ENCODE peak calls at places on chromosomes 3 and 15, in seven cellular contexts. A is aorta, F is NCI-H2029 treated with DMSO at 0.1 percent for 48 hours, H is mesenteric fat pad, T is NAMALWA, O is GM03348, G is ovary. P is an unnamed sample.

GRCh38 chr15:101046826-101047225 is 127.7 kb downstream of the LRRK1 start:
- DNase-seq in F (no peak), T (no peak), H (peak; percentile 28), G (no peak), A (no peak), O (no peak), P (no peak)

GRCh38 chr3:80696280-80696679 is 928.5 kb upstream of the ROBO1 start:
- DNase-seq in O (no peak), F (no peak), G (no peak), A (no peak), T (no peak), H (no peak), P (no peak)

GRCh38 chr15:66581972-66582537 is 16.3 kb upstream of the LCTL start:
- DNase-seq in H (no peak), A (no peak), T (no peak), F (peak; percentile 2), O (no peak), G (no peak), P (no peak)

GRCh38 chr15:44009056-44009455 is 182.3 kb downstream of the WDR76 start:
- DNase-seq in A (no peak), H (no peak), F (no peak), T (no peak), O (peak; percentile 50), G (no peak), P (no peak)

GRCh38 chr3:10600159-10601125 is 95.1 kb upstream of the ATP2B2 start:
- DNase-seq in H (no peak), T (no peak), G (no peak), F (peak; percentile 8), A (no peak), O (no peak), P (no peak)

GRCh38 chr3:188043891-188044290 is 110.1 kb upstream of the LPP start:
- DNase-seq in A (no peak), G (no peak), F (no peak), T (no peak), O (no peak), H (no peak), P (peak; percentile 97)

GRCh38 chr3:64104691-64105101 is 81.4 kb upstream of the PSMD6 start:
- DNase-seq in G (no peak), O (no peak), H (no peak), F (no peak), T (no peak), A (no peak), P (no peak)

GRCh38 chr15:53978248-53978906 is at the start of gene UNC13C:
- DNase-seq in A (peak; percentile 55), F (no peak), T (no peak), G (peak; percentile 43), H (no peak), O (peak; percentile 16), P (no peak)

GRCh38 chr3:8986741-8987672 is 23.7 kb upstream of the RAD18 start:
- DNase-seq in O (no peak), F (no peak), G (no peak), H (no peak), A (no peak), T (no peak), P (no peak)

GRCh38 chr3:178676077-178676476 is 139.8 kb downstream of the KCNMB2 start:
- DNase-seq in O (no peak), F (no peak), A (no peak), H (no peak), G (no peak), T (no peak), P (no peak)

GRCh38 chr3:51519848-51520247 is 18.7 kb upstream of the RAD54L2 start:
- DNase-seq in H (no peak), F (no peak), G (no peak), O (no peak), A (no peak), T (no peak), P (no peak)

GRCh38 chr3:149466192-149466591 is 8.3 kb upstream of the TM4SF4 start:
- DNase-seq in G (no peak), T (no peak), A (peak; percentile 55), F (no peak), H (no peak), O (peak; percentile 91), P (no peak)

GRCh38 chr3:11021611-11022011 is 29.1 kb downstream of the SLC6A1 start:
- DNase-seq in F (no peak), H (no peak), O (no peak), T (no peak), G (no peak), A (no peak), P (no peak)

GRCh38 chr3:56915969-56916586 is 114.3 kb upstream of the ARHGEF3 start:
- DNase-seq in T (peak; percentile 39), G (no peak), H (no peak), A (peak; percentile 66), F (no peak), O (no peak), P (peak; percentile 89)

GRCh38 chr3:195046441-195046840 is 224.5 kb downstream of the XXYLT1 start:
- DNase-seq in A (peak; percentile 24), H (no peak), G (peak; percentile 11), T (no peak), F (no peak), O (no peak), P (no peak)

GRCh38 chr3:194135806-194136518 is at the start of gene HES1:
- DNase-seq in H (peak; percentile 95), T (peak; percentile 94), A (peak; percentile 95), F (peak; percentile 95), O (peak; percentile 97), G (peak; percentile 91), P (peak; percentile 97)

GRCh38 chr3:31908391-31909097 is 72.5 kb downstream of the OSBPL10 start:
- DNase-seq in A (no peak), T (no peak), H (no peak), F (peak; percentile 90), O (no peak), G (no peak), P (peak; percentile 55)

GRCh38 chr15:57382222-57382621 is 5.9 kb downstream of the CGNL1 start:
- DNase-seq in T (no peak), H (no peak), O (no peak), G (no peak), F (peak; percentile 12), A (no peak), P (no peak)

GRCh38 chr15:35431281-35431680 is 114.7 kb downstream of the DPH6 start:
- DNase-seq in G (no peak), F (no peak), H (no peak), A (no peak), O (no peak), T (no peak), P (no peak)

GRCh38 chr3:48187579-48188265 is 495 bp downstream of the CDC25A start:
- DNase-seq in T (peak; percentile 26), O (peak; percentile 72), G (peak; percentile 93), H (no peak), F (no peak), A (peak; percentile 52), P (peak; percentile 51)

GRCh38 chr3:181880339-181880738 is 168.6 kb downstream of the SOX2 start:
- DNase-seq in A (no peak), H (no peak), O (no peak), G (no peak), F (peak; percentile 77), T (no peak), P (no peak)

GRCh38 chr15:29939404-29939803 is 117.1 kb upstream of the TJP1 start:
- DNase-seq in A (no peak), H (no peak), F (no peak), G (no peak), O (no peak), T (no peak), P (no peak)

GRCh38 chr15:78449220-78449999 is 11.4 kb downstream of the IREB2 start:
- DNase-seq in O (no peak), A (no peak), G (no peak), T (no peak), F (no peak), H (no peak), P (no peak)

GRCh38 chr3:37903320-37903719 is 41.6 kb downstream of the CTDSPL start:
- DNase-seq in F (no peak), T (no peak), O (no peak), H (no peak), A (no peak), G (no peak), P (no peak)

GRCh38 chr3:13066236-13066635 is 7.0 kb downstream of the IQSEC1 start:
- DNase-seq in A (no peak), G (no peak), H (no peak), F (no peak), T (no peak), O (no peak), P (no peak)

GRCh38 chr3:38114052-38114874 is 22.7 kb downstream of the ACAA1 start:
- DNase-seq in O (no peak), G (no peak), A (no peak), H (peak; percentile 62), F (no peak), T (no peak), P (no peak)

GRCh38 chr15:80416702-80417101 is 12.5 kb downstream of the ARNT2 start:
- DNase-seq in G (no peak), O (no peak), T (no peak), H (no peak), A (no peak), F (no peak), P (no peak)

GRCh38 chr3:67946446-67946845 is 292.0 kb upstream of the SUCLG2 start:
- DNase-seq in G (no peak), F (no peak), T (no peak), O (no peak), A (no peak), H (no peak), P (no peak)

GRCh38 chr3:145857956-145858355 is 303.0 kb downstream of the PLOD2 start:
- DNase-seq in G (no peak), T (no peak), F (no peak), H (no peak), O (no peak), A (no peak), P (no peak)

GRCh38 chr3:178443634-178444033 is 92.6 kb upstream of the KCNMB2 start:
- DNase-seq in F (no peak), H (no peak), O (peak; percentile 20), A (no peak), G (no peak), T (peak; percentile 22), P (no peak)

GRCh38 chr3:134476306-134476705 is 9.5 kb downstream of the ANAPC13 start:
- DNase-seq in H (no peak), A (no peak), G (no peak), F (no peak), T (no peak), O (no peak), P (no peak)

GRCh38 chr3:139978966-139979365 is 44.0 kb downstream of the CLSTN2 start:
- DNase-seq in T (no peak), A (no peak), F (no peak), O (no peak), H (no peak), G (no peak), P (no peak)

GRCh38 chr15:28107111-28107893 is 8.2 kb upstream of the OCA2 start:
- DNase-seq in G (peak; percentile 50), A (no peak), O (peak; percentile 54), T (no peak), H (peak; percentile 84), F (no peak), P (no peak)

GRCh38 chr15:40010681-40011080 is 28.3 kb downstream of the SRP14 start:
- DNase-seq in T (no peak), F (no peak), G (no peak), O (peak; percentile 67), H (no peak), A (no peak), P (no peak)

GRCh38 chr15:72205273-72205672 is 7.7 kb upstream of the GRAMD2A start:
- DNase-seq in F (no peak), O (no peak), A (no peak), T (no peak), G (no peak), H (peak; percentile 6), P (peak; percentile 40)

GRCh38 chr3:155805802-155806618 is at the start of gene C3orf33:
- DNase-seq in F (peak; percentile 7), T (peak; percentile 33), G (peak; percentile 78), H (peak; percentile 92), A (peak; percentile 73), O (peak; percentile 95), P (peak; percentile 90)

GRCh38 chr15:75224281-75224680 is 22.6 kb downstream of the C15orf39 start:
- DNase-seq in H (no peak), T (no peak), G (no peak), O (no peak), A (peak; percentile 37), F (no peak), P (no peak)

GRCh38 chr15:39684215-39684614 is 98.4 kb downstream of the FSIP1 start:
- DNase-seq in F (no peak), O (no peak), A (no peak), T (no peak), G (no peak), H (no peak), P (no peak)